ENCODE peak calls at places on chromosomes 6 and 20, in five cellular contexts. N, J, C, S and W are unnamed samples.

GRCh38 chr6:33768644-33769120 is 20.2 kb downstream of the LEMD2 start:
- DNase-seq in N (peak), J (peak), C (peak), S (no peak), W (no peak)

GRCh38 chr6:2020909-2021308 is 224.5 kb downstream of the GMDS start:
- DNase-seq in N (peak), J (peak), C (peak), S (peak), W (no peak)

GRCh38 chr6:47111685-47112084 is 69.6 kb upstream of the ADGRF1 start:
- DNase-seq in N (no peak), J (peak), C (peak), S (no peak), W (no peak)

GRCh38 chr6:83985715-83986114 is 47.9 kb upstream of the MRAP2 start:
- DNase-seq in N (no peak), J (no peak), C (no peak), S (no peak), W (no peak)

GRCh38 chr6:1789092-1789491 is 179.4 kb downstream of the FOXC1 start:
- DNase-seq in N (no peak), J (peak), C (no peak), S (no peak), W (no peak)

GRCh38 chr6:14501240-14501639 is 383.7 kb downstream of the CD83 start:
- DNase-seq in N (no peak), J (no peak), C (no peak), S (no peak), W (no peak)

GRCh38 chr20:1595333-1595732 is 24.5 kb downstream of the SIRPB1 start:
- DNase-seq in N (no peak), J (no peak), C (no peak), S (no peak), W (no peak)

GRCh38 chr6:85360794-85361642 is 88.9 kb upstream of the NT5E start:
- DNase-seq in N (peak), J (peak), C (peak), S (peak), W (peak)

GRCh38 chr6:104109806-104110205 is 749.9 kb downstream of the HACE1 start:
- DNase-seq in N (no peak), J (no peak), C (no peak), S (no peak), W (no peak)

GRCh38 chr6:83509416-83509815 is 2.9 kb upstream of the PRSS35 start:
- DNase-seq in N (no peak), J (no peak), C (no peak), S (no peak), W (no peak)

GRCh38 chr6:152552616-152553209 is 84.4 kb downstream of the SYNE1 start:
- DNase-seq in N (peak), J (peak), C (peak), S (peak), W (peak)

GRCh38 chr20:61886721-61887658 is 178.7 kb downstream of the TAF4 start:
- DNase-seq in N (peak), J (peak), C (peak), S (no peak), W (peak)

GRCh38 chr6:71478834-71479541 is 190.4 kb downstream of the OGFRL1 start:
- DNase-seq in N (no peak), J (peak), C (peak), S (peak), W (peak)

GRCh38 chr6:36907781-36908180 is 22.0 kb downstream of the C6orf89 start:
- DNase-seq in N (no peak), J (peak), C (no peak), S (no peak), W (no peak)

GRCh38 chr6:149053848-149054558 is 263.5 kb upstream of the TAB2 start:
- DNase-seq in N (no peak), J (no peak), C (no peak), S (no peak), W (no peak)

GRCh38 chr6:45714795-45715507 is 300.7 kb downstream of the CLIC5 start:
- DNase-seq in N (peak), J (peak), C (peak), S (peak), W (peak)

GRCh38 chr6:4010682-4011081 is 68.3 kb downstream of the FAM217A start:
- DNase-seq in N (peak), J (no peak), C (peak), S (no peak), W (no peak)

GRCh38 chr6:109143191-109143590 is 47.9 kb downstream of the CEP57L1 start:
- DNase-seq in N (no peak), J (no peak), C (no peak), S (no peak), W (no peak)

GRCh38 chr20:24303393-24303792 is 166.0 kb upstream of the SYNDIG1 start:
- DNase-seq in N (peak), J (no peak), C (peak), S (no peak), W (no peak)